ENCODE peak calls at places on chromosome 9, in eight cellular contexts. W is IMR-90, F is breast epithelium, C is mesendoderm, X is GM23338, E is HepG2, P is cardiac muscle cell, B is spleen. D is an unnamed sample.

GRCh38 chr9:37923121-37923795 is 19.3 kb upstream of the SLC25A51 start:
- DNase-seq in W (no peak), F (no peak), C (peak; percentile 75), X (no peak), E (no peak), P (no peak), B (peak; percentile 32), D (no peak)

GRCh38 chr9:91039125-91039834 is 237.7 kb downstream of the SYK start:
- DNase-seq in W (no peak), F (no peak), C (no peak), X (no peak), E (peak; percentile 12), P (no peak), B (no peak), D (no peak)

GRCh38 chr9:74499770-74500583 is 2.8 kb downstream of the RORB start:
- DNase-seq in W (no peak), F (no peak), C (peak; percentile 49), X (peak; percentile 51), E (no peak), P (peak; percentile 20), B (peak; percentile 66), D (no peak)

GRCh38 chr9:70566066-70566465 is 151.6 kb upstream of the KLF9 start:
- DNase-seq in W (no peak), F (no peak), C (no peak), X (no peak), E (no peak), P (no peak), B (no peak), D (no peak)

GRCh38 chr9:129223551-129224208 is 45.6 kb upstream of the IER5L start:
- DNase-seq in W (no peak), F (no peak), C (no peak), X (no peak), E (peak; percentile 14), P (peak; percentile 72), B (no peak), D (no peak)

GRCh38 chr9:121350993-121351561 is 19.0 kb downstream of the STOM start:
- DNase-seq in W (peak; percentile 92), F (no peak), C (no peak), X (no peak), E (no peak), P (peak; percentile 34), B (no peak), D (no peak)

GRCh38 chr9:72268961-72269360 is 96.0 kb downstream of the ZFAND5 start:
- DNase-seq in W (no peak), F (no peak), C (no peak), X (no peak), E (no peak), P (no peak), B (no peak), D (no peak)

GRCh38 chr9:138047469-138048040 is 170.0 kb downstream of the CACNA1B start:
- DNase-seq in W (no peak), F (peak; percentile 15), C (no peak), X (no peak), E (no peak), P (peak; percentile 12), B (no peak), D (no peak)

GRCh38 chr9:129069128-129069824 is 11.6 kb upstream of the DOLPP1 start:
- DNase-seq in W (no peak), F (no peak), C (peak; percentile 18), X (no peak), E (no peak), P (peak; percentile 52), B (peak; percentile 96), D (no peak)

GRCh38 chr9:137044502-137045177 is 1.3 kb downstream of the NPDC1 start:
- DNase-seq in W (no peak), F (no peak), C (no peak), X (no peak), E (no peak), P (no peak), B (no peak), D (no peak)

GRCh38 chr9:120891255-120891954 is 14.4 kb upstream of the PHF19 start:
- DNase-seq in W (peak; percentile 50), F (no peak), C (no peak), X (no peak), E (no peak), P (no peak), B (no peak), D (no peak)

GRCh38 chr9:1522219-1522767 is 472.1 kb downstream of the DMRT2 start:
- DNase-seq in W (no peak), F (no peak), C (no peak), X (no peak), E (no peak), P (no peak), B (no peak), D (no peak)

GRCh38 chr9:35286381-35286780 is 124.6 kb downstream of the UNC13B start:
- DNase-seq in W (no peak), F (no peak), C (no peak), X (no peak), E (no peak), P (no peak), B (no peak), D (no peak)

GRCh38 chr9:1400983-1401382 is 350.8 kb downstream of the DMRT2 start:
- DNase-seq in W (no peak), F (no peak), C (peak; percentile 33), X (peak; percentile 38), E (no peak), P (peak; percentile 2), B (no peak), D (no peak)

GRCh38 chr9:91948423-91949292 is 1.4 kb downstream of the ROR2 start:
- DNase-seq in W (peak; percentile 57), F (peak; percentile 76), C (peak; percentile 89), X (peak; percentile 88), E (no peak), P (peak; percentile 76), B (no peak), D (no peak)

GRCh38 chr9:77132991-77133390 is 44.3 kb upstream of the VPS13A start:
- DNase-seq in W (peak; percentile 31), F (no peak), C (no peak), X (no peak), E (no peak), P (no peak), B (no peak), D (no peak)

GRCh38 chr9:27836661-27837401 is 263.6 kb upstream of the C9orf72 start:
- DNase-seq in W (no peak), F (no peak), C (no peak), X (no peak), E (no peak), P (no peak), B (no peak), D (no peak)

GRCh38 chr9:130448035-130448624 is 3.4 kb downstream of the ASS1 start:
- DNase-seq in W (peak; percentile 57), F (no peak), C (peak; percentile 78), X (peak; percentile 57), E (no peak), P (no peak), B (no peak), D (no peak)

GRCh38 chr9:107755267-107755666 is 265.7 kb upstream of the KLF4 start:
- DNase-seq in W (peak; percentile 71), F (no peak), C (peak; percentile 75), X (no peak), E (no peak), P (no peak), B (no peak), D (no peak)

GRCh38 chr9:123812984-123813383 is 116.9 kb downstream of the DENND1A start:
- DNase-seq in W (no peak), F (no peak), C (no peak), X (no peak), E (no peak), P (no peak), B (no peak), D (no peak)

GRCh38 chr9:3497406-3497805 is 28.4 kb downstream of the RFX3 start:
- DNase-seq in W (peak; percentile 73), F (no peak), C (no peak), X (no peak), E (no peak), P (no peak), B (no peak), D (no peak)

GRCh38 chr9:116103976-116104820 is 49.4 kb upstream of the PAPPA start:
- DNase-seq in W (peak; percentile 62), F (no peak), C (no peak), X (no peak), E (no peak), P (no peak), B (no peak), D (no peak)

DNA sequence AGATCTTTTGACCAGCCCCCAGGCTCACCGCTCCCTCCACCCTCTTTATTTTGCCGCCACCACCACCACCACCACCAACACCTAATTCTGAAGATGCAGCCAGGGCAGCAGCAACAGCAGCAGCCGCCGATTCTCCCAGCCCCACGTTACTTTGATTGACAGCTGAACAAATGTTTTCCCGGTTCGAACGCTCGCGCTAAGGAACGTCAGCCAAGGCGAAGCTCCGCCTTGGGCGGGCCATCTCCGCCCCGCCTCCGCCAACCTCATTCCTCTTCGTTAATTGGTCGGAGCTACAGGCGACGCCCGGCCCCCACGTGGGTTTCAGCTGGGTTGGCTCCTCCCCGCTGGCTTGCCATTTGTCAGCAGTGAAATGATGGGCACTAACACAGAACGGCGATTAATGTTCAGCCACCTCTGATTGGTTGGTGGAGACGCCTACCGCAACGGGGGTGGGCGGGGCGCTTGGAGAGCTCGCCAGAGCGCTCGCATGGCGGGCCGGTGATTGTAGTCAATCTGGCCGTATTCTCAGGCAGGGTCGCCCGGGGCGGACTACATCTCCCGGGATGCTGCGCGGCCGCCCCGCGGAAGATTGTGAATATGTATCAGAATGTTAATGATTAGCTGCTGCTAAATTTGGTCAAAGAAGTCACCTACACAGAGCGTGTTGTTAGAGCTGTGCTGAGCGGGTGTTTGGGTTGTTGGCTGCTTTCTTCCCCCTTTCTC is at the start of gene TLE4:
- DNase-seq in W (peak; percentile 100), F (peak; percentile 99), C (peak; percentile 100), X (peak; percentile 100), E (peak; percentile 96), P (peak; percentile 100), B (peak; percentile 100), D (peak; percentile 99)
- H3K4me1 ChIP-seq in W (peaks cover 2% of the 10 kb centered on the region), F (no peaks in the 10 kb centered on the region), C (peaks cover 2% of the 10 kb centered on the region), X (peaks cover 17% of the 10 kb centered on the region), E (peaks cover 5% of the 10 kb centered on the region), P (no peaks in the 10 kb centered on the region), B (peaks cover 64% of the 10 kb centered on the region), D (peaks cover 3% of the 10 kb centered on the region)

DNA sequence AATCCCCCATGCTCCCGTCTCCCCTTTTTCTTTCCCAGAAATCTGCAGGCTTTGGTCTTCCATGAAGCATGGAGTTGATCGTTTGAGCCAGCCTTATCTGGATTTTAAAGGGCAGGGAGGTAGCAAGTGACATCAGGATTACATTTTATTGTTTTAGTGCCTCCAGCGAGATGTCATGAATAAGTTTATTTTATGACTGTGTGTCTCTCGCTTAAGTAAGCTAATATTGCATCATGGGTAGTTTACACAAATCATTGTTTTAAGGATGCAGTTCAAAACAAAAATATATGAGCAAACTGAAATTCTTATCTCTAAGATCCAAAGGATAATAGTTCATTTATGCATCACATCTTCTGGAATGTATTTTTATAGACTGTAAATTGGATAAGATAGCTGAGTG is 50.7 kb upstream of the TNFSF8 start:
- DNase-seq in W (no peak), F (no peak), C (no peak), X (no peak), E (no peak), P (no peak), B (no peak), D (no peak)
- H3K4me1 ChIP-seq in W (no peaks in the 10 kb centered on the region), F (no peaks in the 10 kb centered on the region), C (no peaks in the 10 kb centered on the region), X (no peaks in the 10 kb centered on the region), E (no peaks in the 10 kb centered on the region), P (no peaks in the 10 kb centered on the region), B (no peaks in the 10 kb centered on the region), D (no peaks in the 10 kb centered on the region)

GRCh38 chr9:133999866-134000265 is 7.7 kb upstream of the VAV2 start:
- DNase-seq in W (no peak), F (no peak), C (no peak), X (no peak), E (no peak), P (no peak), B (no peak), D (no peak)
- H3K4me1 ChIP-seq in W (peaks cover 2% of the 10 kb centered on the region), F (no peaks in the 10 kb centered on the region), C (no peaks in the 10 kb centered on the region), X (no peaks in the 10 kb centered on the region), E (peaks cover 19% of the 10 kb centered on the region), P (no peaks in the 10 kb centered on the region), B (no peaks in the 10 kb centered on the region), D (no peaks in the 10 kb centered on the region)

GRCh38 chr9:127770905-127771569 is 7.4 kb downstream of the SH2D3C start:
- DNase-seq in W (peak; percentile 95), F (peak; percentile 98), C (peak; percentile 99), X (peak; percentile 99), E (peak; percentile 89), P (peak; percentile 99), B (peak; percentile 100), D (peak; percentile 98)
- H3K4me1 ChIP-seq in W (peaks cover 2% of the 10 kb centered on the region), F (no peaks in the 10 kb centered on the region), C (peaks cover 6% of the 10 kb centered on the region), X (peaks cover 14% of the 10 kb centered on the region), E (peaks cover 9% of the 10 kb centered on the region), P (no peaks in the 10 kb centered on the region), B (peaks cover 100% of the 10 kb centered on the region), D (peaks cover 5% of the 10 kb centered on the region)

D was measured in RWPE2.